ENCODE peak calls at places on chromosomes 2 and 18, in eight cellular contexts. R is glutamatergic neuron, K is HL-60, A is breast epithelium, H is endothelial cell, T is upper lobe of right lung, E is Caco-2, V is Calu3. I is an unnamed sample.

GRCh38 chr2:96887419-96888081 is 17.7 kb upstream of the SEMA4C start:
- DNase-seq in R (no peak), K (no peak), A (no peak), H (no peak), T (peak; percentile 61), E (no peak), V (no peak), I (no peak)

GRCh38 chr2:56291711-56292110 is 107.9 kb downstream of the CCDC85A start:
- DNase-seq in R (no peak), K (no peak), A (no peak), H (no peak), T (no peak), E (no peak), V (no peak), I (no peak)

GRCh38 chr2:232997749-232998665 is 15.0 kb downstream of the NGEF start:
- DNase-seq in R (no peak), K (no peak), A (peak; percentile 31), H (no peak), T (peak; percentile 48), E (no peak), V (no peak), I (no peak)

GRCh38 chr2:95023222-95023597 is 2.3 kb upstream of the MAL start:
- DNase-seq in R (no peak), K (no peak), A (no peak), H (no peak), T (no peak), E (no peak), V (peak; percentile 45), I (no peak)

GRCh38 chr2:120404941-120405768 is 59.2 kb downstream of the INHBB start:
- DNase-seq in R (no peak), K (no peak), A (peak; percentile 37), H (no peak), T (no peak), E (no peak), V (no peak), I (no peak)

GRCh38 chr18:3458952-3459853 is 9.2 kb downstream of the TGIF1 start:
- DNase-seq in R (no peak), K (no peak), A (no peak), H (no peak), T (no peak), E (no peak), V (no peak), I (peak; percentile 29)

GRCh38 chr2:217637268-217637615 is 365.6 kb downstream of the TNS1 start:
- DNase-seq in R (peak; percentile 77), K (no peak), A (no peak), H (no peak), T (no peak), E (no peak), V (no peak), I (no peak)

GRCh38 chr2:235468978-235469694 is 24.7 kb upstream of the AGAP1 start:
- DNase-seq in R (no peak), K (no peak), A (no peak), H (no peak), T (no peak), E (no peak), V (peak; percentile 58), I (peak; percentile 85)

GRCh38 chr2:64524604-64525322 is 635 bp downstream of the AFTPH start:
- DNase-seq in R (peak; percentile 58), K (peak; percentile 13), A (no peak), H (peak; percentile 55), T (no peak), E (peak; percentile 45), V (peak; percentile 17), I (no peak)

GRCh38 chr2:74304332-74305148 is 38.7 kb downstream of the SLC4A5 start:
- DNase-seq in R (no peak), K (no peak), A (no peak), H (no peak), T (no peak), E (no peak), V (no peak), I (no peak)

GRCh38 chr2:43437363-43437762 is 158.5 kb downstream of the THADA start:
- DNase-seq in R (no peak), K (no peak), A (no peak), H (no peak), T (no peak), E (no peak), V (no peak), I (no peak)

GRCh38 chr2:75559633-75560021 is 1.1 kb downstream of the EVA1A start:
- DNase-seq in R (no peak), K (no peak), A (no peak), H (no peak), T (no peak), E (no peak), V (no peak), I (no peak)

GRCh38 chr2:109382946-109383345 is 230.8 kb downstream of the SEPTIN10 start:
- DNase-seq in R (no peak), K (no peak), A (peak; percentile 51), H (no peak), T (peak; percentile 78), E (peak; percentile 19), V (no peak), I (peak; percentile 72)

GRCh38 chr2:171244466-171244969 is 83.8 kb upstream of the TLK1 start:
- DNase-seq in R (no peak), K (peak; percentile 42), A (no peak), H (no peak), T (no peak), E (no peak), V (no peak), I (peak; percentile 74)

GRCh38 chr2:9138507-9139085 is 68.0 kb upstream of the ASAP2 start:
- DNase-seq in R (peak; percentile 73), K (no peak), A (no peak), H (peak; percentile 63), T (no peak), E (no peak), V (peak; percentile 17), I (no peak)

GRCh38 chr2:122055541-122055940 is 300.1 kb downstream of the TSN start:
- DNase-seq in R (no peak), K (no peak), A (no peak), H (no peak), T (no peak), E (no peak), V (no peak), I (no peak)

GRCh38 chr2:1831617-1831970 is 87.3 kb upstream of the PXDN start:
- DNase-seq in R (no peak), K (no peak), A (no peak), H (no peak), T (no peak), E (no peak), V (no peak), I (no peak)

GRCh38 chr18:11859903-11860407 is 8.7 kb downstream of the CHMP1B start:
- DNase-seq in R (no peak), K (no peak), A (no peak), H (no peak), T (no peak), E (peak; percentile 76), V (peak; percentile 73), I (peak; percentile 67)

GRCh38 chr2:203062126-203062525 is 47.5 kb downstream of the NBEAL1 start:
- DNase-seq in R (no peak), K (no peak), A (no peak), H (no peak), T (no peak), E (peak; percentile 37), V (no peak), I (no peak)

GRCh38 chr2:1780693-1781092 is 36.4 kb upstream of the PXDN start:
- DNase-seq in R (no peak), K (no peak), A (no peak), H (no peak), T (no peak), E (no peak), V (no peak), I (no peak)

GRCh38 chr2:222311978-222312738 is 13.4 kb upstream of the PAX3 start:
- DNase-seq in R (no peak), K (no peak), A (no peak), H (no peak), T (peak; percentile 46), E (no peak), V (no peak), I (no peak)

GRCh38 chr2:165902929-165903328 is 50.6 kb downstream of the TTC21B start:
- DNase-seq in R (no peak), K (no peak), A (no peak), H (no peak), T (no peak), E (no peak), V (no peak), I (peak; percentile 13)

GRCh38 chr18:58584219-58585127 is 44.4 kb downstream of the ALPK2 start:
- DNase-seq in R (no peak), K (no peak), A (no peak), H (no peak), T (no peak), E (no peak), V (no peak), I (peak; percentile 75)

DNA sequence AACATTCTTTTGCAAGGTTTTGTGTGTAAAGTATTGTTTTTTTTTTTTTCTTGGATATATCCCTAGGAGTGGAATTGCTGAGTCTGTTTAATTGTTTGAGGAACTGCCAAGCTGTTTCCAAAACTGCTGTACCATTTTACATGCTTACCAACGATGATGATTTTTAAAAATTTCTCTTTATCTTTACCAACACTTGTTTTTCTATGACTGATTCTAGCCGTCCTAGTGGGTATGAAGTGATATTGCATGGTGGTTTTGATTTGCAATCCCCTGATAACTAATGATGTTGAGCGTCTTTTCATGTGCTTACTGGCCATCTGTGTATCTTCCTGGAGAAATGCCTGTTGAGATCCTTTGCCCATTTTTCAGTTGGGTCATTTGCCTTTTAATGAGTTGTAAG is 8.8 kb upstream of the AOX1 start:
- DNase-seq in R (no peak), K (no peak), A (no peak), H (no peak), T (no peak), E (no peak), V (no peak), I (no peak)
- TF ChIP-seq CTCF in R (peak; percentile 35), K (no peak), A (no peak), H (peak; percentile 9), T (no peak), E (no peak), V (no peak), I (peak; percentile 61)

DNA sequence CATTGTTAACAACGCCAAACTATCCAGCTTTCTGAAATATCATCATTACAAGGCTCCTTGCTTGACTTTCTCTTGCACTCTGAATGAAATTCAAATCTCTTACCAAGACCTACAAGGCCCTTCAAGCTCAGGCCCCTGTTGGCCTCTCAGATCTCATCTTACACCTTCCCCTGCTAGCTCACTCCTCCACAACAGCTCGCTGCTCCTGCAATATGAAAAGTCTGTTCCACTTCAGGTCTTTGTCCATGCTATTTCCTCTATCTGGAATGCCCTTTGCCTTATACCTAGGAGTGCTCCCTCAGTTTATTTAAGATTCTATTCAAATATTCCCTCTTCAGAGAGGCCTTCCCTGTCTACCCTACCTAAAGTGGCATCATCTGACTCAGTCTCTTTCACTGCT is 91.7 kb downstream of the SESTD1 start:
- DNase-seq in R (no peak), K (no peak), A (no peak), H (no peak), T (no peak), E (no peak), V (no peak), I (no peak)
- TF ChIP-seq CTCF in R (no peak), K (no peak), A (no peak), H (no peak), T (no peak), E (no peak), V (no peak), I (no peak)

GRCh38 chr2:143575340-143575739 is 446.1 kb downstream of the ARHGAP15 start:
- DNase-seq in R (no peak), K (no peak), A (no peak), H (no peak), T (no peak), E (no peak), V (peak; percentile 7), I (no peak)
- TF ChIP-seq CTCF in R (no peak), K (no peak), A (no peak), H (peak; percentile 44), T (peak; percentile 31), E (peak; percentile 48), V (no peak), I (peak; percentile 75)

GRCh38 chr2:117771969-117772630 is 42.4 kb upstream of the DDX18 start:
- DNase-seq in R (no peak), K (no peak), A (no peak), H (no peak), T (no peak), E (no peak), V (no peak), I (peak; percentile 17)
- TF ChIP-seq CTCF in R (peak; percentile 47), K (no peak), A (no peak), H (peak; percentile 27), T (peak; percentile 40), E (peak; percentile 67), V (peak; percentile 55), I (peak; percentile 75)